ENCODE peak calls at places on chromosome 5, in six cellular contexts. Z is H9, T is H1, G is neuronal stem cell, O is IMR-90, L is mesenchymal stem cell. N is an unnamed sample.

GRCh38 chr5:125510651-125511050 is 764.2 kb upstream of the ZNF608 start:
- DNase-seq in Z (no peak), T (no peak), G (no peak), O (no peak), L (peak; percentile 17), N (peak; percentile 80)

GRCh38 chr5:141811287-141812155 is 66.7 kb downstream of the PCDH1 start:
- DNase-seq in Z (peak; percentile 82), T (no peak), G (peak; percentile 69), O (no peak), L (peak; percentile 19), N (no peak)

GRCh38 chr5:102583663-102584062 is 84.9 kb upstream of the SLCO6A1 start:
- DNase-seq in Z (no peak), T (no peak), G (no peak), O (peak; percentile 18), L (peak; percentile 40), N (no peak)

GRCh38 chr5:74454263-74455030 is 186.1 kb downstream of the ENC1 start:
- DNase-seq in Z (no peak), T (no peak), G (no peak), O (no peak), L (no peak), N (no peak)

GRCh38 chr5:440413-441180 is 2.4 kb upstream of the EXOC3 start:
- DNase-seq in Z (peak; percentile 7), T (no peak), G (no peak), O (no peak), L (no peak), N (no peak)

GRCh38 chr5:175517824-175518450 is 39.6 kb downstream of the SFXN1 start:
- DNase-seq in Z (no peak), T (no peak), G (no peak), O (peak; percentile 95), L (peak; percentile 79), N (peak; percentile 42)

GRCh38 chr5:103254921-103255320 is 3.6 kb upstream of the MACIR start:
- DNase-seq in Z (no peak), T (no peak), G (no peak), O (no peak), L (no peak), N (peak; percentile 30)

GRCh38 chr5:126921471-126922091 is 108.8 kb downstream of the MARCHF3 start:
- DNase-seq in Z (no peak), T (no peak), G (no peak), O (no peak), L (no peak), N (no peak)

GRCh38 chr5:15384176-15384575 is 115.8 kb upstream of the FBXL7 start:
- DNase-seq in Z (no peak), T (no peak), G (no peak), O (no peak), L (no peak), N (peak; percentile 36)

GRCh38 chr5:110087829-110088228 is 398.1 kb downstream of the MAN2A1 start:
- DNase-seq in Z (no peak), T (no peak), G (no peak), O (no peak), L (peak; percentile 40), N (no peak)

GRCh38 chr5:73030995-73031394 is 75.2 kb downstream of the FCHO2 start:
- DNase-seq in Z (peak; percentile 45), T (no peak), G (peak; percentile 14), O (peak; percentile 90), L (peak; percentile 71), N (peak; percentile 84)

GRCh38 chr5:109102291-109102690 is 307.5 kb downstream of the PJA2 start:
- DNase-seq in Z (no peak), T (no peak), G (no peak), O (no peak), L (no peak), N (no peak)

GRCh38 chr5:27465140-27465539 is 426.8 kb upstream of the CDH9 start:
- DNase-seq in Z (no peak), T (no peak), G (no peak), O (no peak), L (no peak), N (no peak)

GRCh38 chr5:14114615-14115251 is 28.4 kb upstream of the TRIO start:
- DNase-seq in Z (no peak), T (no peak), G (no peak), O (no peak), L (no peak), N (peak; percentile 91)

GRCh38 chr5:93735378-93735777 is 6.0 kb downstream of the POU5F2 start:
- DNase-seq in Z (no peak), T (no peak), G (no peak), O (peak; percentile 59), L (peak; percentile 30), N (no peak)

GRCh38 chr5:16721151-16722102 is 104.6 kb upstream of the RETREG1 start:
- DNase-seq in Z (no peak), T (no peak), G (no peak), O (no peak), L (no peak), N (no peak)

GRCh38 chr5:137186759-137187461 is 312.2 kb downstream of the SPOCK1 start:
- DNase-seq in Z (no peak), T (no peak), G (no peak), O (peak; percentile 81), L (peak; percentile 1), N (no peak)

DNA sequence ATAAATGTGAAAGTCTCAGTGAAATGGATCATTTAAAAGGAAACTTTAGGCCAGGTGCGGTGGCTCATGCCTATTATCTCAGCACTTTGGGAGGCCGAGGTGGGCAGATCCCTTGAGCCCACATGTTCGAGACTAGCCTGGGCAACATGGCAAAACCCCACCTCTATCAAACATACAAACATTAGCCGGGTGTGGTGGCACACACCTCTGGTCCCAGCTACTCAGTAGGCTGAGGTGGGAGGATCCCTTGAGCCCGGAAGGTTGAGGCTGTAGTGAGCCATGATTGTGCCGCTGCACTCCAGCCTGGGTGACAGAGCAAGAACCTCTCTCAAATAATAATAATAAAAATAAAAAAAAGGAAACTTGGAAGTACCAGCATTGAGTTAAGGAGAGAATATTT is 176.1 kb downstream of the HSPA4 start:
- DNase-seq in Z (no peak), T (no peak), G (no peak), O (no peak), L (no peak), N (no peak)
- H3K14ac ChIP-seq in Z (no peak overlapping the region), T (no peak overlapping the region), G (no peak overlapping the region), O (no peak overlapping the region), L (no peak overlapping the region), N (no peak overlapping the region)

DNA sequence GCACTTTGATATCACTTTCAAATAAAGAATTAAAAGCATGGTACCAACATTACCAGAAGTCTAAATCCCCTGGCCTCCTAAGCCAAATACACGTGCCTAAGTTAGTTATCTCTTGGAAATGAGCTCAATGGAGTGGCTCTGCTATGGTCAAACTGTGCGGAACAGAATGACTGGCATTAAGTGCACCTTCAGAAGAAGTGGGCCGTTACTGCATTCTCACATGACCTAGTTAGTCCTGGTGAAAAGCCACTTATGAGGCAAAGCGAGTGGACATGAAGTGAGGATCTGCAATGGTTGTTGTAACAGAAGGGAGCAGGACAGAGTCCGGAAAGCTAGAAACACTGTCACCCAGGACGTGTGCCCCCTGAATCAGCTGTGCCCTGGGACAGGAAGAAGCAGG is 633.1 kb downstream of the IRX1 start:
- DNase-seq in Z (no peak), T (no peak), G (no peak), O (no peak), L (no peak), N (no peak)
- H3K14ac ChIP-seq in Z (no peak overlapping the region), T (no peak overlapping the region), G (no peak overlapping the region), O (no peak overlapping the region), L (no peak overlapping the region), N (no peak overlapping the region)

DNA sequence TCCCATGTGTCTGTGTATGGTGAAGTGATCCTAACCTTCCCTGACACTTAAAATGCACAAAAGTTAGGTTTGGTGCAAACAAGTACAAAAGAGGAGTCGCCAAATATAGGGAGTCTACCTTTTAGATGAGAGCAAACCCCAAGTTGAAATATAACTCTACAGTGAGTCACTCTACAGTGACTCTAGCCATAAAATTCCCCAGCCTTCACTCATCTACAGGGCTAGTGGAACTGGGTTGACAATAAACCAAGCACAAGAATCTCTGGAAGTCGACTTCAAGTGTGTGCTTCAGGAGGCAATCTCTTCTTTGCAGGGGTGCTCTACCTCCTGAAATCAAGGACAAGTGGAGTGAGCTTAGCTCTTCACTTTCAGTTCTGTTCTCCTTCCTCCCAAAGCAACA is 3.3 kb downstream of the SHISAL2B start:
- DNase-seq in Z (no peak), T (no peak), G (no peak), O (no peak), L (no peak), N (no peak)
- H3K14ac ChIP-seq in Z (no peak overlapping the region), T (no peak overlapping the region), G (no peak overlapping the region), O (no peak overlapping the region), L (no peak overlapping the region), N (no peak overlapping the region)

DNA sequence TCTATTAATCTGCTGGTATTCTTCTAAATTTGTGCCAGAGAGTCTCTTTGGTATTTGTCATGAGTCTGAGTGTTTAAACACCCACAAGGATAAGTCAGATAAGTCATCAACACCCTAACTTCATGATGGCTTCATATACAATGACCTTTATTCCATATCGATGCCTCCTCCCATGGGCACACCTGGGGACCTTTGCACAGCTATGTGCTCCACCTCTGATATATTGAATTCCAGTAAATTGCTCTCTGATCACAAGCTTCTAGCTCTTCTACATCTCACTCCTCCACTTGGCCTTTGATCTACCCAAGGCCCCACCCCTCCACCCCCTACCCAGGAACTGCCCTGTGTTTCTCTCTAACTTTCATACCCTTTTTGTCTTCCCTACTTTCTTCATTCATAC is 102.7 kb upstream of the MIER3 start:
- DNase-seq in Z (no peak), T (no peak), G (no peak), O (no peak), L (no peak), N (no peak)
- H3K14ac ChIP-seq in Z (no peak overlapping the region), T (no peak overlapping the region), G (no peak overlapping the region), O (no peak overlapping the region), L (no peak overlapping the region), N (no peak overlapping the region)

GRCh38 chr5:81207009-81207408 is 26.1 kb upstream of the CKMT2 start:
- DNase-seq in Z (peak; percentile 48), T (no peak), G (no peak), O (peak; percentile 22), L (no peak), N (no peak)
- H3K14ac ChIP-seq in Z (no peak overlapping the region), T (no peak overlapping the region), G (no peak overlapping the region), O (no peak overlapping the region), L (no peak overlapping the region), N (no peak overlapping the region)

GRCh38 chr5:51392689-51393199 is 9.5 kb downstream of the ISL1 start:
- DNase-seq in Z (peak; percentile 52), T (no peak), G (no peak), O (no peak), L (no peak), N (no peak)

GRCh38 chr5:51388488-51389325 is 5.5 kb downstream of the ISL1 start:
- DNase-seq in Z (no peak), T (no peak), G (no peak), O (no peak), L (peak; percentile 43), N (no peak)

GRCh38 chr5:51389326-51389581 is 6.0 kb downstream of the ISL1 start:
- DNase-seq in Z (peak; percentile 46), T (no peak), G (no peak), O (no peak), L (no peak), N (no peak)

GRCh38 chr5:51389582-51390463 is 6.6 kb downstream of the ISL1 start:
- DNase-seq in Z (peak; percentile 57), T (no peak), G (no peak), O (no peak), L (peak; percentile 83), N (peak; percentile 43)

DNA sequence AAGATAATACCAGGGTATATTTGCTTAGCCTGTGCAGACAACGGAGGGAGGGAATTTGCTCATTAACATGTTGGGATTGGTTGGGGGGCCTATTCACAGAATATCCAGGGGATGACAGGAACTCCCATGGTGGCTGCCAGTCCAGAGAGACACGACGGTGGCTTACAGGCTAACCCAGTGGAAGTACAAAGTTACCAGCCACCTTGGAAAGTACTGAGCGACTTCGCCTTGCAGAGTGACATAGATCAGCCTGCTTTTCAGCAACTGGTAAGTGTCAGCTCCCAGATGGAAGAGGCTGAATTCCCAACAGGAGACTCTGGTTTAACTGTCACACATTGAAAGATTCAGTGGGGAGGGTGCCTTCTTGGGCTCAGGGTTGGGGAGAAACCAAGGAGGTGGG is 7.9 kb downstream of the ISL1 start:
- DNase-seq in Z (no peak), T (no peak), G (no peak), O (no peak), L (no peak), N (no peak)
- H3K14ac ChIP-seq in Z (no peak overlapping the region), T (no peak overlapping the region), G (no peak overlapping the region), O (no peak overlapping the region), L (no peak overlapping the region), N (no peak overlapping the region)